ENCODE peak calls at places on chromosomes 5 and 9, in seven cellular contexts. S is SK-N-SH, Q is OCI-LY7, G is HCT116, A is GM23248, I is MM.1S, J is GM23338. R is an unnamed sample.

GRCh38 chr5:96121362-96121761 is 159.7 kb upstream of the ELL2 start:
- DNase-seq in S (no peak), Q (no peak), G (no peak), A (no peak), I (no peak), J (no peak), R (no peak)

GRCh38 chr9:17018001-17018491 is 116.8 kb upstream of the CNTLN start:
- DNase-seq in S (no peak), Q (no peak), G (no peak), A (peak), I (no peak), J (no peak), R (no peak)

GRCh38 chr5:88396635-88397285 is 128.1 kb upstream of the TMEM161B start:
- DNase-seq in S (no peak), Q (no peak), G (no peak), A (no peak), I (no peak), J (peak), R (no peak)

GRCh38 chr5:59069438-59070079 is 486.7 kb downstream of the RAB3C start:
- DNase-seq in S (no peak), Q (no peak), G (no peak), A (peak), I (no peak), J (no peak), R (peak)

GRCh38 chr5:107605596-107606125 is 65.1 kb downstream of the EFNA5 start:
- DNase-seq in S (no peak), Q (no peak), G (no peak), A (no peak), I (no peak), J (no peak), R (no peak)

GRCh38 chr5:74762599-74762998 is 4.3 kb downstream of the GFM2 start:
- DNase-seq in S (no peak), Q (no peak), G (peak), A (peak), I (no peak), J (no peak), R (peak)

GRCh38 chr5:74957906-74958305 is 91.7 kb upstream of the FAM169A start:
- DNase-seq in S (no peak), Q (no peak), G (no peak), A (no peak), I (no peak), J (no peak), R (no peak)

GRCh38 chr5:179906294-179906794 is 1.4 kb downstream of the TBC1D9B start:
- DNase-seq in S (no peak), Q (no peak), G (no peak), A (no peak), I (no peak), J (peak), R (no peak)

GRCh38 chr5:1253456-1254105 is 28.4 kb downstream of the SLC6A18 start:
- DNase-seq in S (no peak), Q (no peak), G (no peak), A (no peak), I (no peak), J (no peak), R (no peak)

GRCh38 chr9:23772384-23772783 is 53.7 kb downstream of the ELAVL2 start:
- DNase-seq in S (no peak), Q (no peak), G (no peak), A (no peak), I (no peak), J (no peak), R (no peak)

GRCh38 chr9:19286634-19287188 is 56.2 kb downstream of the DENND4C start:
- DNase-seq in S (no peak), Q (no peak), G (no peak), A (peak), I (no peak), J (no peak), R (peak)

GRCh38 chr5:135245521-135246499 is 153.2 kb downstream of the MACROH2A1 start:
- DNase-seq in S (no peak), Q (no peak), G (no peak), A (peak), I (no peak), J (no peak), R (peak)

GRCh38 chr9:93319992-93320490 is 131.4 kb upstream of the FAM120A start:
- DNase-seq in S (peak), Q (no peak), G (no peak), A (no peak), I (no peak), J (no peak), R (no peak)

GRCh38 chr9:86434039-86434726 is 80.0 kb upstream of the TUT7 start:
- DNase-seq in S (peak), Q (peak), G (peak), A (peak), I (peak), J (peak), R (peak)

GRCh38 chr5:178768371-178769260 is 38.2 kb upstream of the ZNF354A start:
- DNase-seq in S (no peak), Q (no peak), G (no peak), A (no peak), I (no peak), J (no peak), R (no peak)

GRCh38 chr9:133507246-133507965 is 17.4 kb downstream of the MYMK start:
- DNase-seq in S (no peak), Q (no peak), G (no peak), A (no peak), I (no peak), J (no peak), R (no peak)

GRCh38 chr9:118962426-118962825 is 406.8 kb downstream of the BRINP1 start:
- DNase-seq in S (no peak), Q (no peak), G (no peak), A (peak), I (no peak), J (no peak), R (no peak)

GRCh38 chr5:10678236-10678635 is 82.8 kb downstream of the DAP start:
- DNase-seq in S (no peak), Q (no peak), G (no peak), A (peak), I (no peak), J (no peak), R (no peak)

GRCh38 chr5:83563631-83564030 is 92.1 kb downstream of the VCAN start:
- DNase-seq in S (no peak), Q (no peak), G (no peak), A (no peak), I (no peak), J (no peak), R (peak)

GRCh38 chr5:79318935-79319614 is 83.1 kb downstream of the JMY start:
- DNase-seq in S (no peak), Q (no peak), G (peak), A (peak), I (no peak), J (no peak), R (peak)

GRCh38 chr5:139246394-139246793 is 47.1 kb upstream of the MATR3 start:
- DNase-seq in S (no peak), Q (no peak), G (no peak), A (peak), I (no peak), J (peak), R (peak)

GRCh38 chr9:107577140-107577776 is 87.7 kb upstream of the KLF4 start:
- DNase-seq in S (no peak), Q (no peak), G (no peak), A (no peak), I (no peak), J (no peak), R (no peak)

GRCh38 chr9:14942037-14942436 is 31.8 kb upstream of the FREM1 start:
- DNase-seq in S (no peak), Q (no peak), G (no peak), A (peak), I (no peak), J (no peak), R (no peak)

GRCh38 chr9:126001581-126002225 is 254.5 kb downstream of the PBX3 start:
- DNase-seq in S (peak), Q (no peak), G (no peak), A (no peak), I (no peak), J (no peak), R (no peak)

GRCh38 chr5:850511-851006 is at the start of gene ZDHHC11:
- DNase-seq in S (peak), Q (no peak), G (no peak), A (no peak), I (no peak), J (peak), R (peak)

GRCh38 chr9:91411096-91411771 is 12.4 kb downstream of the NFIL3 start:
- DNase-seq in S (no peak), Q (no peak), G (no peak), A (peak), I (no peak), J (no peak), R (peak)

GRCh38 chr5:111755264-111755941 is 1.6 kb downstream of the NREP start:
- DNase-seq in S (no peak), Q (no peak), G (no peak), A (peak), I (no peak), J (no peak), R (no peak)
- TF ChIP-seq EZH2phosphoT487 in S (no peak), Q (no peak), G (no peak), A (no peak), I (no peak), J (no peak), R (no peak)

GRCh38 chr5:173741729-173742431 is 125.4 kb upstream of the BOD1 start:
- DNase-seq in S (no peak), Q (no peak), G (no peak), A (no peak), I (no peak), J (no peak), R (no peak)
- TF ChIP-seq EZH2phosphoT487 in S (no peak), Q (no peak), G (no peak), A (no peak), I (no peak), J (no peak), R (no peak)

DNA sequence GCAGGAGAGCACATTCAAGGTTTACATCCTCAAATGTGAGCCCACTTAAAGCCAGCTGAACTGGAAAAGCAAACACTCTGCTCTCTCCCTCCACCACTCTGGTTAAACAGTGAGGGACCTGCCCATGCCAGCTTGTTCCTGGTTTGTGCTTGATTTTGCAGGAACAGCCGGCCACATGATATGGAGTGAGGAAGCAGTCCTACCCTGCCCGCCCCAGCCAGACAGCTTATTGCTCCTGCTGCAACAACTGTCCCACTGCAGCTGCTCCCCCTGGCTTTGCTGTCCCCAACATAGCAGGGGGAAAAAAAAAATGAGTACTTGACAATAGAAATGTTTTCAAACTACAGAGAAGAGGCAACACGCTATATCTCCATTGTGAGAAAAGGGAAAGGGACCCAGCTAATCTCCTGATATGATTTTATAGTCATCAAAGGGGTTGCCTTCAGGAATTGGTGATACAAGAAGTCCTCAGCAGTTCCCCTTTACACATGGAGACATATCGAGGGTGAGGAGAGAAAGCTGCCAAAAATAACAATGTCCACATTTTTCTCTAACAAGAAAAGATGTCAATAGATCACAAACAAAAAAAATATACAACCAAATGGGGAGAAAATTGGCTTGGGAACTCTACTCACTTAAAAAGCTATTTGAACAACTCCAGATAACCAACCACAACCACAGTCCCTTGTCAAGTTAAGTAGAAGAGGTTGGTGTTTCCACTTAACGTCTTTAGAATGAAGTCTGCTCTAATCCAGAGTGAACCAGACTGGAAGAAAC is 4.6 kb downstream of the MYO10 start:
- DNase-seq in S (no peak), Q (no peak), G (no peak), A (no peak), I (no peak), J (no peak), R (no peak)
- TF ChIP-seq EZH2phosphoT487 in S (no peak), Q (no peak), G (no peak), A (no peak), I (no peak), J (no peak), R (no peak)

GRCh38 chr5:146027746-146028145 is 77.6 kb downstream of the PLAC8L1 start:
- DNase-seq in S (no peak), Q (no peak), G (peak), A (no peak), I (no peak), J (no peak), R (peak)
- TF ChIP-seq EZH2phosphoT487 in S (no peak), Q (no peak), G (no peak), A (no peak), I (no peak), J (no peak), R (no peak)

DNA sequence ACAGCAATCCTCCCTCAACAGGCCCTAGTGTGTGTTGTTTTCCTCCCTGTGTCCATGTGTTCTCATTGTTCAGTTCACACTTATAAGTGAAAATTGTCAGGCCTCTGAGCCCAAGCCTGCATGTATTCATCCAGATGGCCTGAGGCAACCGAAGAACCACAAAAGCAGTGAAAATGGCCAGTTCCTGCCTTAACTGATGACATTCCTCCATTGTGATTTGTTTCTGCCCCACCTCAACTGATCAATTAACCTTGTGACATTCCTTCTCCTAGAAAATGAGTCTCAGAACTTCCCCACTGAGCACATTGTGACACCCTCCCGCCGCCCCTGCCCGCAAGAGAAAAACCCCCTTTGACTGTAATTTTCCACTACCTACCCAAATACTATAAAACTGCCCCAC is 17.4 kb upstream of the TRPC7 start:
- DNase-seq in S (no peak), Q (no peak), G (no peak), A (no peak), I (no peak), J (peak), R (no peak)
- TF ChIP-seq EZH2phosphoT487 in S (no peak), Q (no peak), G (no peak), A (no peak), I (no peak), J (no peak), R (no peak)

GRCh38 chr5:57780306-57780958 is 297.8 kb upstream of the ACTBL2 start:
- DNase-seq in S (no peak), Q (no peak), G (no peak), A (no peak), I (no peak), J (peak), R (peak)
- TF ChIP-seq EZH2phosphoT487 in S (no peak), Q (no peak), G (no peak), A (no peak), I (no peak), J (no peak), R (no peak)

DNA sequence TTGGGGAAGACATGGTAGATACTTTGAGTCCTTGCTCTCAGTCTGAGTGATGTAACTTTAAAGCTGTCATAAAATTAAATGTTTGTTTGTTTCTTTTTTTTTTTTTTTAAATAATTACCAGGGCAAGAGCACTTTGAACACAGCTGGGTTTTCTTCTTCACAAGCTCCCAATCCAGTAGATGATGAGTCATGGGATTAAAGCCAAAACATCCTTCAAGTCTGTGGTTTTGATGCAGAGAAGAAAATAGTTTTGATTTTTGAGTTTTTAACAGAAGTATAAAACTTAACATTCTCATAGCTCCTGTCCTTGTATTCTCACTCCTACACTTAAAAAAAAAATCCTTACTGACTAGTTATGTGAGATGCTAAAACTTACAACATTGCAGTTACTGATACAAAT is 34.8 kb upstream of the IL31RA start:
- DNase-seq in S (no peak), Q (no peak), G (no peak), A (peak), I (no peak), J (no peak), R (peak)
- TF ChIP-seq EZH2phosphoT487 in S (no peak), Q (no peak), G (no peak), A (no peak), I (no peak), J (no peak), R (no peak)

GRCh38 chr9:76403352-76403751 is 9.1 kb upstream of the RFK start:
- DNase-seq in S (peak), Q (peak), G (peak), A (peak), I (peak), J (peak), R (peak)
- TF ChIP-seq EZH2phosphoT487 in S (no peak), Q (no peak), G (no peak), A (no peak), I (no peak), J (no peak), R (no peak)

GRCh38 chr9:110152704-110153374 is 55.1 kb downstream of the C9orf152 start:
- DNase-seq in S (peak), Q (peak), G (peak), A (peak), I (peak), J (peak), R (peak)
- TF ChIP-seq EZH2phosphoT487 in S (no peak), Q (no peak), G (no peak), A (no peak), I (no peak), J (no peak), R (no peak)

DNA sequence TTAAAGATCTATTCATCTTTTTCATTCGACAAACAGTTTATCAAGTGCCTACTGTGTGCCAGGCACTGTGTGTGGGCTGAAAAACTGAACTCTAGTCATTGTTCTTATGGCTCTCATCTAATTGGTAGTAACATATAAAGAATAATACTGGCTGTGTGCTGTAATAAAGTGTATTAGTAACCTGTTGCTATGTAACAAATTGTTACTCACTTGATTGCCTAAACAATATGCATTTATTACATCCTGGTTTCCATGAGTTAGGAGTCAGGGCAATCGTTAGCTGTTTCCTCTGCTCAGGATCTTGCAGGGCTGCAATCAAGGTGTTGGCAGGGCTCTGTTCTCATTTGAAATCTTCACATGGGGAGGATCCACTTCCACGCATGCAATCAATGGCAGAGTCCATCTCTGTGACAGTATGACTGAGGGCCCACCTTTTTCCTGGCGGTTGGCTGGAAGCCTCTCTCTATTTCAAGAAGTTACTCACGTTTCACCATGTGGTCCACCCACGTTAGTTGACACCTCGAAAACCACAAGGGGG is 7.1 kb upstream of the WHRN start:
- DNase-seq in S (no peak), Q (no peak), G (no peak), A (no peak), I (no peak), J (no peak), R (no peak)
- TF ChIP-seq EZH2phosphoT487 in S (no peak), Q (no peak), G (no peak), A (no peak), I (no peak), J (no peak), R (no peak)